ENCODE peak calls at places on chromosomes 6 and 20, in six cellular contexts. G, B, Z, J, T and W are unnamed samples.

GRCh38 chr20:20956586-20956985 is 149.6 kb downstream of the LINC00237 start:
- DNase-seq in B (no peak), Z (no peak), G (no peak), T (no peak), J (no peak), W (no peak)

GRCh38 chr6:159999240-159999671 is 30.4 kb downstream of the IGF2R start:
- DNase-seq in T (no peak), Z (no peak), J (no peak), B (no peak), G (no peak), W (no peak)

GRCh38 chr6:35017461-35018183 is 123.5 kb downstream of the TCP11 start:
- DNase-seq in Z (peak; percentile 43), G (peak; percentile 74), T (no peak), J (no peak), B (no peak), W (peak; percentile 36)

GRCh38 chr6:38572186-38572813 is 67.4 kb downstream of the BTBD9 start:
- DNase-seq in B (no peak), J (no peak), G (no peak), Z (no peak), T (no peak), W (no peak)

GRCh38 chr20:21435576-21435975 is 38.2 kb upstream of the NKX2-4 start:
- DNase-seq in Z (no peak), T (no peak), J (no peak), B (no peak), G (no peak), W (no peak)

GRCh38 chr6:14791525-14791924 is 454.3 kb upstream of the JARID2 start:
- DNase-seq in Z (no peak), B (peak; percentile 78), J (no peak), T (no peak), G (no peak), W (no peak)

GRCh38 chr6:84074988-84075781 is 41.6 kb downstream of the MRAP2 start:
- DNase-seq in J (peak; percentile 27), G (no peak), B (peak; percentile 7), T (no peak), Z (no peak), W (no peak)

GRCh38 chr6:100538086-100538485 is 73.4 kb upstream of the SIM1 start:
- DNase-seq in J (no peak), T (peak; percentile 5), Z (no peak), G (no peak), B (no peak), W (no peak)

GRCh38 chr6:153131037-153131981 is at the start of gene RGS17:
- DNase-seq in Z (no peak), T (no peak), G (peak; percentile 60), J (peak; percentile 35), B (peak; percentile 73), W (no peak)

GRCh38 chr20:63873477-63873971 is 8.5 kb downstream of the TPD52L2 start:
- DNase-seq in G (peak; percentile 60), B (peak; percentile 92), Z (no peak), T (peak; percentile 97), J (no peak), W (peak; percentile 48)

GRCh38 chr6:137768935-137769334 is 98.1 kb upstream of the TNFAIP3 start:
- DNase-seq in G (no peak), J (no peak), B (no peak), Z (no peak), T (no peak), W (no peak)

GRCh38 chr6:135568366-135568765 is 70.8 kb upstream of the AHI1 start:
- DNase-seq in T (no peak), G (peak; percentile 46), Z (no peak), J (peak; percentile 34), B (peak; percentile 95), W (no peak)

GRCh38 chr20:4227085-4227821 is 211.9 kb upstream of the RNF24 start:
- DNase-seq in G (peak; percentile 38), T (peak; percentile 63), B (peak; percentile 73), Z (no peak), J (no peak), W (no peak)
- TF ChIP-seq POLR2A in G (no peak), T (no peak), B (no peak), Z (no peak), J (no peak), W (no peak)

DNA sequence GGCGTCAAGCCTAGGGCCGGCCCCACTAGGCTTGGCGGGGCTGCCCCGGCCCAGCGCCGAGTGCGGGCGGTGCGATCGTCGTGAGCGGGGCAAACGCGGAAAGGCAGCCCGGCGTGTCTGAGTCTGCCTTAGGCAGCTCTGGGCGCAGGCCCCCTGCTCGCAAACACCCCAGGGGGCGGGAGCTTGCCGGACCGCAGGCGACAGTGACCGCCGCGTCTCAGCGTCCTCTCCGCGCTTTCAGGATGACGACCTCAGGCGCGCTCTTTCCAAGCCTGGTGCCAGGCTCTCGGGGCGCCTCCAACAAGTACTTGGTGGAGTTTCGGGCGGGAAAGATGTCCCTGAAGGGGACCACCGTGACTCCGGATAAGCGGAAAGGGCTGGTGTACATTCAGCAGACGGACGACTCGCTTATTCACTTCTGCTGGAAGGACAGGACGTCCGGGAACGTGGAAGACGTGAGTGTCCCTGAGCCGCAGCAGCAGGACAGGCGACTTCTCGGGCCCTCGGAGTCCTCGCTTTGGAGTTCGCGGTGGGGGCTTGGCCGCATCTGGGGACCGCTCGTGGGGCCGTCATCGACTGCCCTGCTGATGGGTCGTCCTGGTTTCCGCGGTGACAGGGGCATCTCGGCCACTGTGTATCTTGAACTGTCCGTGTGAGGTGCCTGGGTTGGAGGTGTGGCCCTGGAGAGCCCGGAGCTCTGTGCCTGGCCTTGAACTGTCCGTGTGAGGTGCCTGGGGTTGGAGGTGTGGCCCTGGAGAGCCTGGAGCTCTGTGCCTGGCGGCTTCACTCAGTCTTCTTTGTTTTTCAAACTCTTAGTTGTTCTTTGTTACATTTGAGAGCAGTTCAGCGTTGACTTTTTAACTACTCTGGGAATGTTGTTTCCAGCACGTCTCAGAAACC is 780 bp downstream of the ADRM1 start:
- DNase-seq in J (no peak), G (no peak), Z (no peak), B (no peak), T (peak; percentile 60), W (no peak)
- TF ChIP-seq POLR2A in J (no peak), G (no peak), Z (no peak), B (no peak), T (no peak), W (no peak)

GRCh38 chr6:12049165-12049564 is 37.1 kb downstream of the HIVEP1 start:
- DNase-seq in J (no peak), B (no peak), G (no peak), Z (no peak), T (no peak), W (no peak)

GRCh38 chr6:12051861-12052368 is 39.8 kb downstream of the HIVEP1 start:
- DNase-seq in Z (no peak), G (no peak), J (no peak), B (peak; percentile 88), T (peak; percentile 86), W (no peak)

GRCh38 chr6:12047792-12048432 is 35.8 kb downstream of the HIVEP1 start:
- DNase-seq in J (no peak), B (no peak), T (no peak), Z (no peak), G (no peak), W (no peak)

GRCh38 chr6:12048609-12049008 is 36.5 kb downstream of the HIVEP1 start:
- DNase-seq in J (no peak), Z (no peak), G (no peak), B (no peak), T (no peak), W (no peak)

GRCh38 chr6:12047304-12047703 is 35.2 kb downstream of the HIVEP1 start:
- DNase-seq in B (no peak), G (no peak), T (no peak), Z (no peak), J (no peak), W (no peak)
- TF ChIP-seq POLR2A in B (no peak), G (no peak), T (no peak), Z (no peak), J (no peak), W (no peak)

GRCh38 chr20:41329435-41330342 is 10.9 kb upstream of the LPIN3 start:
- DNase-seq in T (peak; percentile 81), G (peak; percentile 83), J (peak; percentile 42), Z (peak; percentile 62), B (peak; percentile 99), W (peak; percentile 94)
- TF ChIP-seq POLR2A in T (no peak), G (peak; percentile 47), J (no peak), Z (no peak), B (peak; percentile 72), W (no peak)

GRCh38 chr6:28161410-28162079 is 19.9 kb downstream of the ZKSCAN8 start:
- DNase-seq in B (peak; percentile 68), Z (peak; percentile 32), J (peak; percentile 59), G (peak; percentile 76), T (peak; percentile 90), W (peak; percentile 34)
- TF ChIP-seq POLR2A in B (peak; percentile 37), Z (no peak), J (no peak), G (peak; percentile 34), T (peak; percentile 98), W (no peak)

GRCh38 chr20:33663161-33664084 is 1.3 kb downstream of the C20orf144 start:
- DNase-seq in B (peak; percentile 60), G (peak; percentile 92), T (peak; percentile 90), J (peak; percentile 86), Z (peak; percentile 58), W (peak; percentile 96)
- TF ChIP-seq POLR2A in B (peak; percentile 46), G (peak; percentile 63), T (peak; percentile 44), J (no peak), Z (peak; percentile 68), W (peak; percentile 45)

GRCh38 chr6:144063744-144064401 is 31.5 kb downstream of the SF3B5 start:
- DNase-seq in T (peak; percentile 95), G (peak; percentile 87), B (no peak), J (peak; percentile 93), Z (peak; percentile 56), W (peak; percentile 72)
- TF ChIP-seq POLR2A in T (peak; percentile 74), G (peak; percentile 61), B (no peak), J (no peak), Z (peak; percentile 60), W (no peak)

GRCh38 chr20:35437599-35437998 is 429 bp downstream of the GDF5 start:
- DNase-seq in T (no peak), B (no peak), Z (no peak), J (no peak), G (no peak), W (no peak)

GRCh38 chr20:35444226-35444625 is 6.2 kb upstream of the GDF5 start:
- DNase-seq in T (no peak), G (no peak), Z (no peak), J (no peak), B (no peak), W (no peak)

GRCh38 chr20:35447082-35447789 is 8.2 kb upstream of the CEP250 start:
- DNase-seq in G (peak; percentile 84), B (peak; percentile 73), Z (peak; percentile 76), T (peak; percentile 88), J (peak; percentile 92), W (peak; percentile 86)

GRCh38 chr20:35446356-35447078 is 8.5 kb upstream of the GDF5 start:
- DNase-seq in B (no peak), T (no peak), J (no peak), G (no peak), Z (no peak), W (no peak)

GRCh38 chr20:35443003-35443402 is 5.0 kb upstream of the GDF5 start:
- DNase-seq in B (peak; percentile 83), Z (no peak), J (no peak), T (no peak), G (no peak), W (no peak)
- TF ChIP-seq POLR2A in B (no peak), Z (no peak), J (no peak), T (no peak), G (no peak), W (no peak)

GRCh38 chr20:34536798-34537394 is 20.7 kb downstream of the DYNLRB1 start:
- DNase-seq in T (peak; percentile 75), Z (no peak), G (peak; percentile 80), J (peak; percentile 73), B (no peak), W (no peak)
- TF ChIP-seq POLR2A in T (no peak), Z (no peak), G (no peak), J (no peak), B (no peak), W (no peak)